ENCODE peak calls at places on chromosome 18, in five cellular contexts. P is progenitor cell of endocrine pancreas, G is transverse colon, X is endothelial cell, I is NCI-H1694 treated with DMSO at 0.1 percent for 48 hours. F is an unnamed sample.

GRCh38 chr18:51391731-51392130 is 194.2 kb upstream of the MEX3C start:
- DNase-seq in P (no peak), X (no peak), I (no peak), G (no peak), F (no peak)

GRCh38 chr18:32742620-32743019 is 30.2 kb downstream of the KLHL14 start:
- DNase-seq in P (no peak), I (no peak), X (no peak), G (no peak), F (no peak)

GRCh38 chr18:24811963-24812681 is 351.7 kb downstream of the HRH4 start:
- DNase-seq in X (no peak), P (no peak), I (no peak), G (peak), F (no peak)

GRCh38 chr18:45166341-45167108 is 448.8 kb upstream of the SLC14A2 start:
- DNase-seq in P (no peak), G (peak), X (no peak), I (no peak), F (no peak)

GRCh38 chr18:73244411-73244810 is 376.6 kb upstream of the NETO1 start:
- DNase-seq in G (no peak), P (no peak), I (no peak), X (no peak), F (no peak)

GRCh38 chr18:22605736-22606135 is 188.0 kb upstream of the CTAGE1 start:
- DNase-seq in I (no peak), G (no peak), P (no peak), X (no peak), F (no peak)

GRCh38 chr18:78192044-78192443 is 787.6 kb upstream of the SALL3 start:
- DNase-seq in I (peak), G (no peak), P (no peak), X (no peak), F (peak)

GRCh38 chr18:36942264-36942663 is 113.3 kb downstream of the KIAA1328 start:
- DNase-seq in P (no peak), X (peak), G (no peak), I (peak), F (no peak)

GRCh38 chr18:9101730-9102390 is 639 bp upstream of the NDUFV2 start:
- DNase-seq in I (peak), P (no peak), X (no peak), G (no peak), F (peak)

GRCh38 chr18:58632557-58632956 is 3.7 kb upstream of the ALPK2 start:
- DNase-seq in G (no peak), X (no peak), I (no peak), P (no peak), F (peak)

GRCh38 chr18:63237911-63238710 is 81.5 kb downstream of the BCL2 start:
- DNase-seq in G (peak), I (no peak), X (no peak), P (no peak), F (peak)